ENCODE peak calls at places on chromosomes 6 and 20, in six cellular contexts. O, T, A, X, C and F are unnamed samples. For H3K4me1, the result is how much of the 10 kb centered on the place peaks cover.

GRCh38 chr20:16918366-16918765 is 170.2 kb downstream of the OTOR start:
- DNase-seq in T (no peak), O (no peak), X (no peak), C (no peak), A (no peak), F (no peak)

GRCh38 chr6:155077784-155078183 is 82.7 kb downstream of the TIAM2 start:
- DNase-seq in X (no peak), C (no peak), T (no peak), O (no peak), A (no peak), F (no peak)

GRCh38 chr6:52227495-52227894 is 16.8 kb downstream of the IL17F start:
- DNase-seq in C (no peak), O (no peak), T (no peak), A (no peak), X (no peak), F (no peak)

GRCh38 chr20:16575390-16576140 is 2.3 kb upstream of the KIF16B start:
- DNase-seq in X (no peak), T (peak), A (no peak), C (no peak), O (no peak), F (no peak)

GRCh38 chr20:3900187-3900604 is 11.0 kb downstream of the PANK2 start:
- DNase-seq in C (peak), T (no peak), X (peak), O (no peak), A (no peak), F (no peak)

GRCh38 chr6:6497976-6498375 is 90.5 kb upstream of the LY86 start:
- DNase-seq in T (peak), C (peak), A (no peak), O (no peak), X (no peak), F (no peak)

GRCh38 chr6:52362443-52363221 is 681 bp downstream of the PAQR8 start:
- DNase-seq in X (no peak), O (peak), A (peak), C (peak), T (peak), F (peak)

GRCh38 chr6:81557811-81558210 is 194.7 kb downstream of the TENT5A start:
- DNase-seq in A (no peak), X (no peak), T (no peak), O (no peak), C (no peak), F (no peak)

GRCh38 chr20:13220194-13220856 is 749 bp upstream of the ISM1 start:
- DNase-seq in C (peak), A (peak), T (peak), O (peak), X (no peak), F (peak)

GRCh38 chr20:63435552-63435951 is 36.9 kb downstream of the KCNQ2 start:
- DNase-seq in C (no peak), T (no peak), O (peak), A (no peak), X (no peak), F (no peak)

GRCh38 chr6:123895346-123895745 is 91.7 kb downstream of the NKAIN2 start:
- DNase-seq in A (no peak), X (no peak), O (no peak), T (no peak), C (no peak), F (no peak)

GRCh38 chr20:44576297-44576696 is 6.1 kb upstream of the PKIG start:
- DNase-seq in C (no peak), O (no peak), A (no peak), T (no peak), X (peak), F (peak)

GRCh38 chr20:18986895-18987580 is 173.5 kb downstream of the SCP2D1 start:
- DNase-seq in X (no peak), O (no peak), C (no peak), A (no peak), T (no peak), F (no peak)

GRCh38 chr6:142537612-142538478 is 236.0 kb downstream of the ADGRG6 start:
- DNase-seq in O (no peak), X (peak), A (no peak), T (peak), C (peak), F (peak)

GRCh38 chr6:3307436-3307835 is 48.7 kb downstream of the PSMG4 start:
- DNase-seq in X (no peak), C (no peak), O (no peak), A (peak), T (peak), F (no peak)

GRCh38 chr6:122712093-122712863 is 67.2 kb upstream of the FABP7 start:
- DNase-seq in T (no peak), O (no peak), C (no peak), A (no peak), X (peak), F (no peak)

GRCh38 chr6:139940741-139941712 is 566.6 kb upstream of the CITED2 start:
- DNase-seq in O (no peak), T (no peak), X (no peak), A (no peak), C (no peak), F (no peak)

GRCh38 chr6:57064809-57065208 is 18.3 kb downstream of the KIAA1586 start:
- DNase-seq in X (no peak), C (peak), O (no peak), A (no peak), T (no peak), F (no peak)

GRCh38 chr6:6007311-6008113 is 787 bp upstream of the NRN1 start:
- DNase-seq in T (peak), X (no peak), O (no peak), A (peak), C (peak), F (peak)

GRCh38 chr20:19397676-19398075 is 185.2 kb downstream of the SLC24A3 start:
- DNase-seq in O (no peak), X (no peak), T (no peak), C (no peak), A (no peak), F (peak)

GRCh38 chr6:110468696-110469095 is 7.7 kb downstream of the SLC22A16 start:
- DNase-seq in T (peak), C (peak), X (no peak), O (no peak), A (no peak), F (no peak)
- TF ChIP-seq CTCF in T (peak), C (no peak), X (no peak), O (no peak), A (no peak), F (no peak)

GRCh38 chr20:21099653-21100589 is 6.2 kb downstream of the LINC00237 start:
- DNase-seq in A (peak), X (no peak), O (peak), T (peak), C (peak), F (peak)

GRCh38 chr20:21102691-21103311 is 3.4 kb downstream of the LINC00237 start:
- DNase-seq in C (peak), A (peak), X (no peak), T (peak), O (peak), F (peak)

GRCh38 chr20:21100590-21101452 is 5.3 kb downstream of the LINC00237 start:
- DNase-seq in X (no peak), C (peak), O (no peak), A (peak), T (peak), F (peak)

GRCh38 chr20:21102252-21102609 is 3.9 kb downstream of the LINC00237 start:
- DNase-seq in X (no peak), C (peak), A (no peak), T (peak), O (no peak), F (peak)

DNA sequence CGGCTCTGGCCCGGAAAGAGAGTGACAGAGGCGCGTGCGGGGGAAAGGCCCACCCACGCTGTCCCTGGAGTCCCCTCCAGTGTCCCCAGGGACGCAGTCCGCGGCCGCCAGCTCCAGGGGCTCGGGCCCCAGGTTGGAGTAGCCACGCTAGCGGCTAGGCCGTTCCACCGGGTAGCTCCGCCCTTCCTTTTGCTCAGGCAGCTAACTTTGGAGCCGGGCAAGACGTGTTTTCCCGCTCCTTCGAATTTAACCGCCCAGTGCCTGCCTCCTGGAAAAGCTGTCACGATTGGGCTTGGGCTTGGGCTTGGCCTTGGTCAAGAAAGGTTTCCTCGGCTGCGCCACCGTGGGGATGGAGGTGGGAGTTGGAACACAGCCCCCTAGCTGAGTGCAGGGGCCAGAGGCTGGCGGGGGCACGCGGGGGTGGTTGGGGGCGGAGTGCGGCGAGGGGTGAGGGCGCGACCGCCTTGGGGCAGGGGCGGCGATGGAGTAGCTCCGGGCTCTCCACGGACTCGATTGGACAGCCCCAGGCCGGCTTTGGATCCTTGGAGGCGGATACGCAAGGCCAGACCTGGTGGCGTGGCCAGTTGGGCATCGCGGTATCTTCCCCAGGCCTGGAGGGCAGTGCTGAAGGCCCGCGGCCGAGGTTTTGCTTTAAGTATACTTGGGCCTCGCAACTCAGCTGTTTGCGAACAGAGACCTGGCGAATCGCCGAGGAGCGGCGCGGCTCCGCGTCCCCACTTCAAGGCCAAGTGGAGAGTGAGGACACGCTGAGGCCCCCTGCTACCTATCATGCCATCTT is 4.5 kb downstream of the LINC00237 start:
- DNase-seq in T (peak), X (no peak), A (peak), C (peak), O (peak), F (peak)
- H3K4me1 ChIP-seq in T (under half), X (under half), A (under half), C (under half), O (under half), F (under half)

DNA sequence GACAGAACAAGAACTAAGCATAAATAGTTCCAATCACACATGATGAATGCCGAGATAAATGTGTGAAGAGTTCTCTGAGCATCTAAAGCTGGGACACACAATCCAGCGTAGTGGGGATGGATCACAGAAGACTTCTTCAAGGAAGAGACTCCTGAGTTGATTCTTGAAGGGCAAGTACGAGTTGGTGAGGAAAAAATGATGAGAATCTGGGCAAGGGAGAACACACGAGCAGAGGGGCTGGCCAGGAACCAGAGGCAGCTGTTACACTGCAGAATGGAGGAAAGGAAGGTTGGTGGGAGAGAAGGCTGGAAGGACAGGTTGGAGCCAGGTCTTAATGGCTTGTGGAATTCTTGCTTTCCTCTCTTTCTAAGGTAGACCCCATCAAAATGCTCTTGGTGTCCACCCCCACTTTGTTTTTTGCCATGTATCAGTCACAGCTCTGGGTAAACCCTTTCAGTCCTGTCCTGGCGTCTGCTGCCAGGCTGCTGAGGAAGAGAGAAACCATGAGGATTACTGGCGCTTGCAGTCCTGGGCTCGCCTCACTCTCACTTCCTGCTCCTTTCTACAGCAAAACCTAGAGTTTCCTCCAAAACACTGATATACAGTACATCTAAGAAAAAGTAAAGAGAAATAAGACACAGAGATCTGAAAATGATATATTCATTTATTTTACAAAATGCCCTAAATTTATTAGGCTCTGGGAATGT is 127.6 kb upstream of the FAM184A start:
- DNase-seq in A (no peak), X (no peak), O (no peak), T (no peak), C (no peak), F (no peak)
- TF ChIP-seq CTCF in A (no peak), X (no peak), O (no peak), T (no peak), C (no peak), F (no peak)

GRCh38 chr20:46564241-46564957 is 13.9 kb upstream of the OCSTAMP start:
- DNase-seq in C (no peak), A (no peak), O (no peak), T (no peak), X (peak), F (no peak)
- H3K4me1 ChIP-seq in C (under half), A (under half), O (under half), T (under half), X (under half), F (under half)

DNA sequence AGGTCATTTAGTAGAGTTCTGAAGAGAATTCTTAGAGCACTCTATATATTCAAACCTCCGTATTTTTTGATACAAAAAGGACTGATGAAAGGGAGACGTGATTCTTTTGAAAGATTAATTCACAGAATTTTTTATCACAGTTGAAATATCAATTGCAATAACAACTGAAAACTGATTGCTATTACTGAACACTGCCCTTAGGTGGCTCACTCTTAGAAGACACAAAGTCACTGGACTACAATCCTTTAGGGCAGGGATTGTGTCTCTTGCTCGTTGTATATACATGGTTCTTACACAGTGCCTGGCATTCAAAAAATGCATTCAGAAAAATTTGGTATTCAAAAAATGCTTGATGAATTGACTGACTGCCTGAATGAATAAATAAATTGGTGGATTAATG is 17.1 kb upstream of the CALHM6 start:
- DNase-seq in C (no peak), O (peak), A (no peak), X (peak), T (no peak), F (peak)
- TF ChIP-seq CTCF in C (peak), O (peak), A (peak), X (peak), T (peak), F (peak)

GRCh38 chr6:128493877-128494276 is 26.5 kb downstream of the PTPRK start:
- DNase-seq in C (no peak), A (no peak), T (no peak), O (no peak), X (no peak), F (no peak)
- H3K4me1 ChIP-seq in C (under half), A (under half), T (under half), O (under half), X (half or more), F (under half)

DNA sequence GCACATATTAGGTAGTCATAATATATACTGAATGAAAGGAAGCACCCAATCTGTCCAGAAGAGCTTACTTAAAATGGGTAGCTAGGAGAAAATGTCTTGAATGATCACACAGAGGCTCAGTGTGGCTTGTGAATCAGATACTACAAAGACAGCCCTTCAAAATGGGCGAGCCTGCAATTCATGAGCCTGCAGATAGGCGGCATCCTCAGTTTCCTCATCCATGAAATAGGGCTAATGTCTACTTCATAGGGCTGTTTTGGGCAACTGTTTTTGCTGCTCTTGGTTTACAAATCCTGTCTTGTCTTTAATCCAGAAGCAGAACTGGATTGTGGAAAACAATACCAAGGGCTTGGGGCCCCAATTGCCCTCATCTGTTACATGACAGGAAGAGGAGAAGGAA is 129.3 kb upstream of the KCNK16 start:
- DNase-seq in T (peak), O (no peak), X (peak), C (no peak), A (no peak), F (no peak)
- TF ChIP-seq CTCF in T (peak), O (no peak), X (peak), C (peak), A (no peak), F (peak)

DNA sequence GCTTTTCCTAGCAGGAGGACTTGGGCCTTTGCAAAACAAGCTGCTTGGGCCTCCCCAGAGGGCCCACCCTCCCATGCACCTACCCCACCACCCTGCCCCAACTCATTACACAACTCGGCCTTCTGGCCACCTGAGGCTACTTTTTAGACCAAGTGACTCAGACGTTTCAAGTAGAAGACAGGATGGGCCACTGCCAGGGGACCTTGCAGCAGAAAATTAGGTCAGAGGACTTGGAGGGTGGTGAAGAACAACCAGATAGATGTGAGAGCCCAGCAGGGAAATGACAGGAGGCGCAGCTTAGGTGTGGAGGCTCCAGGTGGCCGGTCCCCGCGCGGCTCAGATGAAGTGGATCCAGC is 1.4 kb downstream of the PPP1R3D start:
- DNase-seq in T (no peak), C (no peak), O (no peak), X (peak), A (no peak), F (no peak)
- H3K4me1 ChIP-seq in T (under half), C (under half), O (under half), X (under half), A (under half), F (under half)

DNA sequence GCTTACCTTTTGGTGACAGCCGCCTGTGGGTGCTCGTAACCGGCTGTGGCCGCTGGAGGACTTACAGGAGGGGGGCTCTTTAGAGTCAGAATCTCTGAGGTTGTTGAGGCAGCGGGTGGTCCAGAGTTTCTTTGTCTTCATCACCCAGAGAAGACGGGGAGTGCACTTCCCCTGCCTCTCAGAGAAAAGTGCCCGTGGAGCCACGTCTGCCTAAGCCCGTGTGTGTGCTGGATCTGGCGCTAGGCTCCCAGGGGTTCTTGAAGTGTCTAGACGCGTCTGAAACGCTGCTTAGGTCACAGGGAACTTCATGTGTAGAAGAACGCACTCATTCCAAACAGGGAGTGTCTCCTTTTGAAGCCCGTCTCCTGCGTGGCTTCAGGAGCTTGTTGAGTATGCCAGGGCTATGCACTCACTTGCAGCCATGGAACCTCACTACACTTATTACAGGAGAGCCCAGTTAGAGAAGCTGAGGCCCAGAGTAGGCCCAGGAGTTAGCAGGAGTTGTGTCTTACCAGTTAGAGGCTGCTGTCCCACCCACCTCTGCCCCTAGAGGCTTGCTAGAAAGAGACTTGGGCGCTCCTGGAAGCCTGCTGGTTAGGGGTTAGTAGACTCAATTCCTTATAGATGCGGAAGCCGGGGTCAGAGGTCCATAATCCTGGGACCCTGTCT is 1.3 kb downstream of the LSM14B start:
- DNase-seq in O (peak), A (no peak), X (no peak), C (peak), T (peak), F (peak)
- TF ChIP-seq CTCF in O (no peak), A (no peak), X (peak), C (no peak), T (peak), F (peak)